ENCODE peak calls at places on chromosomes 13 and 19, in nine cellular contexts. One of them, this sample, is unnamed.

GRCh38 chr13:102721800-102722231 is 27.0 kb upstream of the METTL21C start:
- DNase-seq in left ventricle myocardium inferior: no peak
- DNase-seq in esophagus squamous epithelium: no peak
- DNase-seq in breast epithelium: no peak
- DNase-seq in tibial artery: no peak
- DNase-seq in trophoblast cell: no peak
- DNase-seq in heart left ventricle: no peak
- DNase-seq in suprapubic skin: no peak
- DNase-seq in CD8-positive, alpha-beta memory T cell: no peak
- DNase-seq in this sample: no peak

GRCh38 chr13:41546372-41547252 is 89.3 kb downstream of the RGCC start:
- DNase-seq in left ventricle myocardium inferior: no peak
- DNase-seq in esophagus squamous epithelium: no peak
- DNase-seq in breast epithelium: no peak
- DNase-seq in tibial artery: no peak
- DNase-seq in trophoblast cell: no peak
- DNase-seq in heart left ventricle: no peak
- DNase-seq in suprapubic skin: no peak
- DNase-seq in CD8-positive, alpha-beta memory T cell: no peak
- DNase-seq in this sample: peak; percentile 45

GRCh38 chr13:93216122-93216521 is 10.5 kb upstream of the GPC6 start:
- DNase-seq in left ventricle myocardium inferior: no peak
- DNase-seq in esophagus squamous epithelium: no peak
- DNase-seq in breast epithelium: no peak
- DNase-seq in tibial artery: no peak
- DNase-seq in trophoblast cell: no peak
- DNase-seq in heart left ventricle: no peak
- DNase-seq in suprapubic skin: no peak
- DNase-seq in CD8-positive, alpha-beta memory T cell: no peak
- DNase-seq in this sample: no peak

GRCh38 chr19:38163419-38164290 is 60.4 kb downstream of the DPF1 start:
- DNase-seq in left ventricle myocardium inferior: no peak
- DNase-seq in esophagus squamous epithelium: no peak
- DNase-seq in breast epithelium: no peak
- DNase-seq in tibial artery: no peak
- DNase-seq in trophoblast cell: no peak
- DNase-seq in heart left ventricle: no peak
- DNase-seq in suprapubic skin: no peak
- DNase-seq in CD8-positive, alpha-beta memory T cell: no peak
- DNase-seq in this sample: no peak

GRCh38 chr19:737591-738093 is 13.3 kb upstream of the MISP start:
- DNase-seq in left ventricle myocardium inferior: no peak
- DNase-seq in esophagus squamous epithelium: no peak
- DNase-seq in breast epithelium: no peak
- DNase-seq in tibial artery: no peak
- DNase-seq in trophoblast cell: peak; percentile 98
- DNase-seq in heart left ventricle: no peak
- DNase-seq in suprapubic skin: no peak
- DNase-seq in CD8-positive, alpha-beta memory T cell: peak; percentile 69
- DNase-seq in this sample: peak; percentile 51

GRCh38 chr13:112213467-112214245 is 146.7 kb downstream of the SOX1 start:
- DNase-seq in left ventricle myocardium inferior: no peak
- DNase-seq in esophagus squamous epithelium: no peak
- DNase-seq in breast epithelium: peak; percentile 42
- DNase-seq in tibial artery: no peak
- DNase-seq in trophoblast cell: no peak
- DNase-seq in heart left ventricle: no peak
- DNase-seq in suprapubic skin: no peak
- DNase-seq in CD8-positive, alpha-beta memory T cell: no peak
- DNase-seq in this sample: no peak

GRCh38 chr19:11380653-11381534 is 3.2 kb downstream of the EPOR start:
- DNase-seq in left ventricle myocardium inferior: peak; percentile 96
- DNase-seq in esophagus squamous epithelium: peak; percentile 75
- DNase-seq in breast epithelium: peak; percentile 97
- DNase-seq in tibial artery: peak; percentile 98
- DNase-seq in trophoblast cell: peak; percentile 98
- DNase-seq in heart left ventricle: peak; percentile 96
- DNase-seq in suprapubic skin: peak; percentile 97
- DNase-seq in CD8-positive, alpha-beta memory T cell: peak; percentile 98
- DNase-seq in this sample: peak; percentile 99

GRCh38 chr13:100535401-100536135 is 53.0 kb downstream of the GGACT start:
- DNase-seq in left ventricle myocardium inferior: no peak
- DNase-seq in esophagus squamous epithelium: no peak
- DNase-seq in breast epithelium: no peak
- DNase-seq in tibial artery: no peak
- DNase-seq in trophoblast cell: no peak
- DNase-seq in heart left ventricle: no peak
- DNase-seq in suprapubic skin: no peak
- DNase-seq in CD8-positive, alpha-beta memory T cell: no peak
- DNase-seq in this sample: no peak

GRCh38 chr19:39112338-39112890 is 13.2 kb upstream of the PAK4 start:
- DNase-seq in left ventricle myocardium inferior: no peak
- DNase-seq in esophagus squamous epithelium: no peak
- DNase-seq in breast epithelium: peak; percentile 91
- DNase-seq in tibial artery: no peak
- DNase-seq in trophoblast cell: peak; percentile 94
- DNase-seq in heart left ventricle: no peak
- DNase-seq in suprapubic skin: no peak
- DNase-seq in CD8-positive, alpha-beta memory T cell: no peak
- DNase-seq in this sample: no peak

GRCh38 chr13:75547917-75548316 is 1.7 kb upstream of the UCHL3 start:
- DNase-seq in left ventricle myocardium inferior: no peak
- DNase-seq in esophagus squamous epithelium: no peak
- DNase-seq in breast epithelium: no peak
- DNase-seq in tibial artery: no peak
- DNase-seq in trophoblast cell: peak; percentile 58
- DNase-seq in heart left ventricle: no peak
- DNase-seq in suprapubic skin: no peak
- DNase-seq in CD8-positive, alpha-beta memory T cell: no peak
- DNase-seq in this sample: no peak

GRCh38 chr19:46704379-46705076 is 12.4 kb downstream of the PRKD2 start:
- DNase-seq in left ventricle myocardium inferior: peak; percentile 78
- DNase-seq in esophagus squamous epithelium: no peak
- DNase-seq in breast epithelium: peak; percentile 41
- DNase-seq in tibial artery: peak; percentile 83
- DNase-seq in trophoblast cell: peak; percentile 84
- DNase-seq in heart left ventricle: peak; percentile 77
- DNase-seq in suprapubic skin: no peak
- DNase-seq in CD8-positive, alpha-beta memory T cell: peak; percentile 88
- DNase-seq in this sample: peak; percentile 91

GRCh38 chr13:112690242-112690943 is 555 bp downstream of the ATP11A start:
- DNase-seq in left ventricle myocardium inferior: peak; percentile 62
- DNase-seq in esophagus squamous epithelium: no peak
- DNase-seq in breast epithelium: no peak
- DNase-seq in tibial artery: peak; percentile 71
- DNase-seq in trophoblast cell: peak; percentile 50
- DNase-seq in heart left ventricle: peak; percentile 53
- DNase-seq in suprapubic skin: no peak
- DNase-seq in CD8-positive, alpha-beta memory T cell: no peak
- DNase-seq in this sample: peak; percentile 43

GRCh38 chr13:101700598-101700997 is 248.1 kb downstream of the ITGBL1 start:
- DNase-seq in left ventricle myocardium inferior: no peak
- DNase-seq in esophagus squamous epithelium: no peak
- DNase-seq in breast epithelium: peak; percentile 20
- DNase-seq in tibial artery: no peak
- DNase-seq in trophoblast cell: no peak
- DNase-seq in heart left ventricle: no peak
- DNase-seq in suprapubic skin: no peak
- DNase-seq in CD8-positive, alpha-beta memory T cell: no peak
- DNase-seq in this sample: no peak

GRCh38 chr13:21929400-21929799 is 258.5 kb downstream of the FGF9 start:
- DNase-seq in left ventricle myocardium inferior: no peak
- DNase-seq in esophagus squamous epithelium: no peak
- DNase-seq in breast epithelium: no peak
- DNase-seq in tibial artery: no peak
- DNase-seq in trophoblast cell: no peak
- DNase-seq in heart left ventricle: no peak
- DNase-seq in suprapubic skin: no peak
- DNase-seq in CD8-positive, alpha-beta memory T cell: no peak
- DNase-seq in this sample: no peak

GRCh38 chr13:39603424-39603947 is 493 bp upstream of the LHFPL6 start:
- DNase-seq in left ventricle myocardium inferior: no peak
- DNase-seq in esophagus squamous epithelium: no peak
- DNase-seq in breast epithelium: no peak
- DNase-seq in tibial artery: no peak
- DNase-seq in trophoblast cell: peak; percentile 83
- DNase-seq in heart left ventricle: peak; percentile 43
- DNase-seq in suprapubic skin: no peak
- DNase-seq in CD8-positive, alpha-beta memory T cell: no peak
- DNase-seq in this sample: no peak
- H3K4me1 ChIP-seq in left ventricle myocardium inferior: peaks cover 57% of the 10 kb centered on the region
- H3K4me1 ChIP-seq in esophagus squamous epithelium: peaks cover 2% of the 10 kb centered on the region
- H3K4me1 ChIP-seq in breast epithelium: no peaks in the 10 kb centered on the region
- H3K4me1 ChIP-seq in tibial artery: no peaks in the 10 kb centered on the region
- H3K4me1 ChIP-seq in trophoblast cell: peaks cover 3% of the 10 kb centered on the region
- H3K4me1 ChIP-seq in heart left ventricle: peaks cover 3% of the 10 kb centered on the region
- H3K4me1 ChIP-seq in suprapubic skin: peaks cover 18% of the 10 kb centered on the region
- H3K4me1 ChIP-seq in CD8-positive, alpha-beta memory T cell: peaks cover 7% of the 10 kb centered on the region
- H3K4me1 ChIP-seq in this sample: no peaks in the 10 kb centered on the region

GRCh38 chr19:29018542-29018941 is 194.4 kb downstream of the UQCRFS1 start:
- DNase-seq in left ventricle myocardium inferior: no peak
- DNase-seq in esophagus squamous epithelium: no peak
- DNase-seq in breast epithelium: no peak
- DNase-seq in tibial artery: no peak
- DNase-seq in trophoblast cell: no peak
- DNase-seq in heart left ventricle: no peak
- DNase-seq in suprapubic skin: no peak
- DNase-seq in CD8-positive, alpha-beta memory T cell: no peak
- DNase-seq in this sample: no peak
- H3K27me3 ChIP-seq in left ventricle myocardium inferior: peaks cover 91% of the 10 kb centered on the region
- H3K27me3 ChIP-seq in esophagus squamous epithelium: no peaks in the 10 kb centered on the region
- H3K27me3 ChIP-seq in breast epithelium: no peaks in the 10 kb centered on the region
- H3K27me3 ChIP-seq in tibial artery: no peaks in the 10 kb centered on the region
- H3K27me3 ChIP-seq in trophoblast cell: no peaks in the 10 kb centered on the region
- H3K27me3 ChIP-seq in heart left ventricle: no peaks in the 10 kb centered on the region
- H3K27me3 ChIP-seq in suprapubic skin: peaks cover 22% of the 10 kb centered on the region
- H3K27me3 ChIP-seq in CD8-positive, alpha-beta memory T cell: no peaks in the 10 kb centered on the region
- H3K27me3 ChIP-seq in this sample: no peaks in the 10 kb centered on the region

GRCh38 chr19:18504886-18505610 is 16.8 kb downstream of the ELL start:
- DNase-seq in left ventricle myocardium inferior: no peak
- DNase-seq in esophagus squamous epithelium: no peak
- DNase-seq in breast epithelium: no peak
- DNase-seq in tibial artery: no peak
- DNase-seq in trophoblast cell: no peak
- DNase-seq in heart left ventricle: no peak
- DNase-seq in suprapubic skin: no peak
- DNase-seq in CD8-positive, alpha-beta memory T cell: no peak
- DNase-seq in this sample: no peak
- H3K27ac ChIP-seq in left ventricle myocardium inferior: peak overlapping the region; percentile 94
- H3K27ac ChIP-seq in esophagus squamous epithelium: peak overlapping the region; percentile 64
- H3K27ac ChIP-seq in breast epithelium: peak overlapping the region; percentile 67
- H3K27ac ChIP-seq in tibial artery: peak overlapping the region; percentile 60
- H3K27ac ChIP-seq in trophoblast cell: no peak overlapping the region
- H3K27ac ChIP-seq in heart left ventricle: peak overlapping the region; percentile 77
- H3K27ac ChIP-seq in suprapubic skin: no peak overlapping the region
- H3K27ac ChIP-seq in CD8-positive, alpha-beta memory T cell: no peak overlapping the region
- H3K27ac ChIP-seq in this sample: no peak overlapping the region

DNA sequence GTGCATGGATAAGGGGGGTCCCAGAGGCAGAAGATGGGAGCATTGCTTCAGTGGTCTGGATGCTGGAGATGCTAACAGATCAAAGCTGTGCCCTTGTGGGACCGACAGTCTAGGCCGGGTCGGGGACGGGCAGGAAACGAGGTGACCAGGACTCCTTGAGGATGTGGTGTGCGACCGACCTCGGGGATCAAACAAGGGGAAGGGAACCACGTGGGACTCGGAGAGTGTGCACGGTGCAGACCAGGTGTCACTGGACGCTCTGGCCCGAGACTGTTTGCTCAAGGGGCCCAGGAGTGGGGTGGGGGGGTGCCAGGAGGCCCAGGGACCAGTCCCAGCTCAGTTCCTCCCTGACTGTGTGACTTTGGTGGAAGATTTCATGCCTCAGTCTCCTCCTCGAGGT is 6.0 kb downstream of the NFIC start:
- DNase-seq in left ventricle myocardium inferior: no peak
- DNase-seq in esophagus squamous epithelium: no peak
- DNase-seq in breast epithelium: no peak
- DNase-seq in tibial artery: no peak
- DNase-seq in trophoblast cell: no peak
- DNase-seq in heart left ventricle: no peak
- DNase-seq in suprapubic skin: no peak
- DNase-seq in CD8-positive, alpha-beta memory T cell: no peak
- DNase-seq in this sample: no peak
- H3K4me1 ChIP-seq in left ventricle myocardium inferior: peaks cover 85% of the 10 kb centered on the region
- H3K4me1 ChIP-seq in esophagus squamous epithelium: peaks cover 41% of the 10 kb centered on the region
- H3K4me1 ChIP-seq in breast epithelium: peaks cover 16% of the 10 kb centered on the region
- H3K4me1 ChIP-seq in tibial artery: peaks cover 65% of the 10 kb centered on the region
- H3K4me1 ChIP-seq in trophoblast cell: no peaks in the 10 kb centered on the region
- H3K4me1 ChIP-seq in heart left ventricle: no peaks in the 10 kb centered on the region
- H3K4me1 ChIP-seq in suprapubic skin: peaks cover 81% of the 10 kb centered on the region
- H3K4me1 ChIP-seq in CD8-positive, alpha-beta memory T cell: no peaks in the 10 kb centered on the region
- H3K4me1 ChIP-seq in this sample: no peaks in the 10 kb centered on the region

GRCh38 chr13:35474551-35474950 is 1.9 kb downstream of the MAB21L1 start:
- DNase-seq in left ventricle myocardium inferior: no peak
- DNase-seq in esophagus squamous epithelium: no peak
- DNase-seq in breast epithelium: no peak
- DNase-seq in tibial artery: no peak
- DNase-seq in trophoblast cell: no peak
- DNase-seq in heart left ventricle: no peak
- DNase-seq in suprapubic skin: no peak
- DNase-seq in CD8-positive, alpha-beta memory T cell: no peak
- DNase-seq in this sample: no peak
- H3K27me3 ChIP-seq in left ventricle myocardium inferior: no peaks in the 10 kb centered on the region
- H3K27me3 ChIP-seq in esophagus squamous epithelium: no peaks in the 10 kb centered on the region
- H3K27me3 ChIP-seq in breast epithelium: no peaks in the 10 kb centered on the region
- H3K27me3 ChIP-seq in tibial artery: no peaks in the 10 kb centered on the region
- H3K27me3 ChIP-seq in trophoblast cell: peaks cover 59% of the 10 kb centered on the region
- H3K27me3 ChIP-seq in heart left ventricle: no peaks in the 10 kb centered on the region
- H3K27me3 ChIP-seq in suprapubic skin: peaks cover 75% of the 10 kb centered on the region
- H3K27me3 ChIP-seq in CD8-positive, alpha-beta memory T cell: peaks cover 21% of the 10 kb centered on the region
- H3K27me3 ChIP-seq in this sample: peaks cover 47% of the 10 kb centered on the region